ENCODE peak calls at places on chromosomes 2 and 18, in seven cellular contexts. F is CD8-positive, alpha-beta T cell; J is pancreas; T is AG04450; D is brain microvascular endothelial cell; K is ovary; V is left ventricle myocardium inferior. E is an unnamed sample.

GRCh38 chr2:233429175-233429897 is 75.0 kb downstream of the DGKD start:
- DNase-seq in F (no peak), J (no peak), T (no peak), D (no peak), K (no peak), V (no peak), E (no peak)

GRCh38 chr18:48824231-48824970 is 126.4 kb downstream of the SMAD7 start:
- DNase-seq in F (no peak), J (no peak), T (no peak), D (no peak), K (no peak), V (no peak), E (no peak)

GRCh38 chr2:170141865-170142264 is 36.1 kb upstream of the MYO3B start:
- DNase-seq in F (no peak), J (no peak), T (no peak), D (no peak), K (no peak), V (no peak), E (no peak)

GRCh38 chr18:76491801-76492668 is 3.0 kb downstream of the ZNF516 start:
- DNase-seq in F (peak; percentile 26), J (peak; percentile 42), T (no peak), D (peak; percentile 11), K (no peak), V (no peak), E (no peak)

GRCh38 chr2:109497447-109497846 is 116.3 kb downstream of the SEPTIN10 start:
- DNase-seq in F (no peak), J (no peak), T (peak; percentile 68), D (peak; percentile 73), K (no peak), V (no peak), E (no peak)

GRCh38 chr2:43210467-43211303 is 15.7 kb downstream of the ZFP36L2 start:
- DNase-seq in F (peak; percentile 74), J (no peak), T (peak; percentile 73), D (peak; percentile 41), K (peak; percentile 86), V (peak; percentile 61), E (peak; percentile 65)

GRCh38 chr2:111106720-111107119 is 14.0 kb upstream of the BCL2L11 start:
- DNase-seq in F (no peak), J (no peak), T (no peak), D (no peak), K (no peak), V (no peak), E (no peak)

GRCh38 chr2:74333175-74333574 is 10.0 kb downstream of the SLC4A5 start:
- DNase-seq in F (no peak), J (no peak), T (peak; percentile 3), D (peak; percentile 52), K (no peak), V (no peak), E (no peak)

GRCh38 chr2:217085543-217085942 is 225.7 kb upstream of the TNP1 start:
- DNase-seq in F (no peak), J (no peak), T (no peak), D (no peak), K (no peak), V (no peak), E (no peak)

GRCh38 chr2:150097891-150098595 is 389.4 kb downstream of the RND3 start:
- DNase-seq in F (no peak), J (no peak), T (no peak), D (peak; percentile 14), K (no peak), V (no peak), E (no peak)

GRCh38 chr2:69499966-69500365 is 62.7 kb upstream of the NFU1 start:
- DNase-seq in F (peak; percentile 39), J (no peak), T (no peak), D (no peak), K (no peak), V (no peak), E (no peak)

GRCh38 chr2:235268535-235268934 is 225.3 kb upstream of the AGAP1 start:
- DNase-seq in F (no peak), J (no peak), T (peak; percentile 34), D (no peak), K (no peak), V (no peak), E (no peak)

GRCh38 chr2:209638346-209638745 is 133.3 kb upstream of the UNC80 start:
- DNase-seq in F (no peak), J (no peak), T (peak; percentile 11), D (peak; percentile 47), K (no peak), V (no peak), E (no peak)

GRCh38 chr2:231640229-231640628 is 47.6 kb downstream of the TEX44 start:
- DNase-seq in F (no peak), J (no peak), T (no peak), D (no peak), K (no peak), V (no peak), E (no peak)

GRCh38 chr2:150075831-150076230 is 411.6 kb downstream of the RND3 start:
- DNase-seq in F (no peak), J (no peak), T (peak; percentile 41), D (peak; percentile 81), K (no peak), V (no peak), E (no peak)

GRCh38 chr2:187451510-187451909 is 3.5 kb upstream of the CALCRL start:
- DNase-seq in F (no peak), J (no peak), T (no peak), D (no peak), K (no peak), V (no peak), E (no peak)

GRCh38 chr18:49949991-49950395 is 136.7 kb upstream of the ACAA2 start:
- DNase-seq in F (peak; percentile 36), J (no peak), T (no peak), D (no peak), K (no peak), V (no peak), E (no peak)

GRCh38 chr2:26818255-26818654 is 29.7 kb upstream of the DPYSL5 start:
- DNase-seq in F (no peak), J (no peak), T (no peak), D (no peak), K (no peak), V (no peak), E (no peak)

GRCh38 chr2:157722580-157723234 is 94.0 kb upstream of the ACVR1C start:
- DNase-seq in F (no peak), J (no peak), T (no peak), D (no peak), K (no peak), V (no peak), E (no peak)

GRCh38 chr2:241330616-241330981 is 14.9 kb downstream of the SEPTIN2 start:
- DNase-seq in F (no peak), J (no peak), T (no peak), D (no peak), K (no peak), V (no peak), E (no peak)

GRCh38 chr18:75034937-75035336 is 174.0 kb downstream of the PTGR3 start:
- DNase-seq in F (no peak), J (no peak), T (no peak), D (no peak), K (no peak), V (no peak), E (no peak)

GRCh38 chr2:196758474-196759377 is 40.8 kb downstream of the GTF3C3 start:
- DNase-seq in F (no peak), J (no peak), T (no peak), D (no peak), K (no peak), V (no peak), E (no peak)

GRCh38 chr2:19244460-19245363 is 113.7 kb downstream of the OSR1 start:
- DNase-seq in F (no peak), J (no peak), T (no peak), D (no peak), K (no peak), V (no peak), E (no peak)

GRCh38 chr18:48186084-48186798 is 222.9 kb downstream of the ZBTB7C start:
- DNase-seq in F (no peak), J (no peak), T (no peak), D (no peak), K (peak; percentile 44), V (no peak), E (no peak)

GRCh38 chr2:224997802-224998201 is 44.5 kb downstream of the DOCK10 start:
- DNase-seq in F (no peak), J (no peak), T (no peak), D (peak; percentile 25), K (no peak), V (no peak), E (no peak)

DNA sequence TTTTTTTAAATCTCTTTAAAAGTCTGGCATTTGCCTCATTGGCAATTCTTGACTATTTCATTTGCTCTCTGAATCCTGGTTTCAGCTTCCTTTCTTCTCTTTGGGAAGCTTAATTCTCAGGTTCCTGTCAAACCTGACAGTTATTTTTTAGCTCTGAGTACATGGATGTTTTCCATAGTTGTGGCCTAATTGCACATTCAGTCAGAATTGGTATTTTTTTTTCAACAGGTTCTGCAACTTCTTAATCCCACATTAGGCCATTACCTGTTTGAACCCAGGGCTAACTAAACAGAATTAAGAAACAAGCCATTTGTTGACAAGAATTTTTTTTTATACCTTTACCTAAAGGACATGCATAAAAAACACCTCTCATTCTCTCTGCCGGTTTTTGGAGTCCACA is 338.8 kb downstream of the SETBP1 start:
- DNase-seq in F (no peak), J (no peak), T (no peak), D (no peak), K (no peak), V (no peak), E (no peak)
- H3K27ac ChIP-seq in F (no peak overlapping the region), J (no peak overlapping the region), T (no peak overlapping the region), D (no peak overlapping the region), K (no peak overlapping the region), V (no peak overlapping the region), E (no peak overlapping the region)

DNA sequence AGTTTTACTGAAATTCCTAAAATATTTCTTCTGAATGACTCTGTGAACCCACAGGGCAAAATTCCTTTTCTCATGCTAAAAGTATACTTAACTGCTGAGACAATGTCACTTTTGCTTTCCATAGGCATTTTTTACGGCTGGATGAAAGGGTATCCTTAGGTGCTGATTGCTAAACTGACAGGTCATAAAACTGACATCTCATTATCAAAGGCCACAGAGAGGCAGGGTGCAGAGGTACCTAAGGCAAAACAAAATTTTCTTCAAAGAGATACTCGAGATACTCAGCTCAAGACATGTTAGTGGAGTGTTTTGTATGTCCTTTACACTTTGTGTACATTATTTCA is 62.0 kb upstream of the WDR75 start:
- DNase-seq in F (no peak), J (no peak), T (no peak), D (peak; percentile 20), K (no peak), V (no peak), E (no peak)
- H3K4me3 ChIP-seq in F (no peak overlapping the region), J (no peak overlapping the region), T (peak overlapping the region; percentile 31), D (no peak overlapping the region), K (no peak overlapping the region), V (no peak overlapping the region), E (no peak overlapping the region)

GRCh38 chr18:66616523-66616983 is 12.7 kb upstream of the CDH19 start:
- DNase-seq in F (no peak), J (no peak), T (no peak), D (no peak), K (no peak), V (no peak), E (no peak)
- TF ChIP-seq CTCF in F (no peak), J (no peak), T (no peak), D (peak; percentile 79), K (no peak), V (no peak), E (no peak)

DNA sequence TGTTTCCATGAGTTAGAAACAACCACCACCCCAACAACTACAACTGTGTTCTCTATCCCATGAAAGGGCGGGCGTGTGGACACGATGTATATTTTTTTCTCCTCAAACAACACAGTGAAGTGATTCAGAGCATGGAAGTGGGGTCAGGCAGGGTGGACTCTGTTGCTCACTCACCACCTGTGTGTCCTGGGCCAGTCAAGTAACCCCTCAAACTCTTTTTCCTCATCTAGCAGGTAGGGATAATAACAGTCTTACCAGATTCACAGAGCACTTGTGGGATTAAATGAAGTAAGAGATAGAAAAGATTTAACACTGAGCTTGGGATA is 162.0 kb upstream of the EPAS1 start:
- DNase-seq in F (no peak), J (no peak), T (no peak), D (no peak), K (no peak), V (no peak), E (no peak)
- H3K27ac ChIP-seq in F (no peak overlapping the region), J (no peak overlapping the region), T (no peak overlapping the region), D (peak overlapping the region; percentile 83), K (no peak overlapping the region), V (peak overlapping the region; percentile 89), E (peak overlapping the region; percentile 73)